ENCODE peak calls at places on chromosomes 3 and 15, in five cellular contexts. One of them, this sample, is unnamed.
A peak's percentile ranks its signal among the peaks of the same experiment; 100 is the strongest.

GRCh38 chr15:50166216-50166615 is 15.8 kb upstream of the SLC27A2 start:
- DNase-seq in cardiac fibroblast: peak; percentile 67
- DNase-seq in HFF-Myc: no peak
- DNase-seq in upper lobe of right lung: no peak
- DNase-seq in ovary: no peak
- DNase-seq in this sample: peak; percentile 27

GRCh38 chr15:56917652-56918045 is 795 bp upstream of the TCF12 start:
- DNase-seq in upper lobe of right lung: no peak
- DNase-seq in ovary: no peak
- DNase-seq in cardiac fibroblast: no peak
- DNase-seq in HFF-Myc: no peak
- DNase-seq in this sample: no peak

GRCh38 chr15:60375255-60375809 is 22.5 kb downstream of the ANXA2 start:
- DNase-seq in HFF-Myc: no peak
- DNase-seq in upper lobe of right lung: no peak
- DNase-seq in ovary: no peak
- DNase-seq in cardiac fibroblast: no peak
- DNase-seq in this sample: no peak

GRCh38 chr15:70528270-70528706 is 235.1 kb downstream of the UACA start:
- DNase-seq in cardiac fibroblast: peak; percentile 74
- DNase-seq in upper lobe of right lung: no peak
- DNase-seq in HFF-Myc: no peak
- DNase-seq in ovary: no peak
- DNase-seq in this sample: no peak

GRCh38 chr15:88191806-88192165 is 64.8 kb downstream of the NTRK3 start:
- DNase-seq in ovary: no peak
- DNase-seq in upper lobe of right lung: no peak
- DNase-seq in HFF-Myc: no peak
- DNase-seq in cardiac fibroblast: no peak
- DNase-seq in this sample: no peak

GRCh38 chr3:112930771-112931170 is 44.1 kb downstream of the CD200R1 start:
- DNase-seq in cardiac fibroblast: no peak
- DNase-seq in ovary: no peak
- DNase-seq in HFF-Myc: no peak
- DNase-seq in upper lobe of right lung: no peak
- DNase-seq in this sample: no peak

GRCh38 chr15:51909591-51909990 is 62.0 kb downstream of the LEO1 start:
- DNase-seq in upper lobe of right lung: no peak
- DNase-seq in cardiac fibroblast: no peak
- DNase-seq in HFF-Myc: no peak
- DNase-seq in ovary: no peak
- DNase-seq in this sample: no peak

GRCh38 chr15:74400915-74401757 is 32.6 kb downstream of the SEMA7A start:
- DNase-seq in cardiac fibroblast: no peak
- DNase-seq in HFF-Myc: no peak
- DNase-seq in upper lobe of right lung: no peak
- DNase-seq in ovary: no peak
- DNase-seq in this sample: no peak

GRCh38 chr3:149933858-149934257 is 36.8 kb downstream of the PFN2 start:
- DNase-seq in ovary: no peak
- DNase-seq in upper lobe of right lung: no peak
- DNase-seq in HFF-Myc: no peak
- DNase-seq in cardiac fibroblast: no peak
- DNase-seq in this sample: no peak

GRCh38 chr3:149934524-149934923 is 36.2 kb downstream of the PFN2 start:
- DNase-seq in upper lobe of right lung: no peak
- DNase-seq in HFF-Myc: no peak
- DNase-seq in ovary: no peak
- DNase-seq in cardiac fibroblast: peak; percentile 88
- DNase-seq in this sample: peak; percentile 48

GRCh38 chr3:149933008-149933407 is 37.7 kb downstream of the PFN2 start:
- DNase-seq in ovary: no peak
- DNase-seq in upper lobe of right lung: no peak
- DNase-seq in HFF-Myc: no peak
- DNase-seq in cardiac fibroblast: no peak
- DNase-seq in this sample: no peak

GRCh38 chr3:149941186-149941585 is 29.5 kb downstream of the PFN2 start:
- DNase-seq in cardiac fibroblast: no peak
- DNase-seq in upper lobe of right lung: no peak
- DNase-seq in ovary: no peak
- DNase-seq in HFF-Myc: no peak
- DNase-seq in this sample: no peak

DNA sequence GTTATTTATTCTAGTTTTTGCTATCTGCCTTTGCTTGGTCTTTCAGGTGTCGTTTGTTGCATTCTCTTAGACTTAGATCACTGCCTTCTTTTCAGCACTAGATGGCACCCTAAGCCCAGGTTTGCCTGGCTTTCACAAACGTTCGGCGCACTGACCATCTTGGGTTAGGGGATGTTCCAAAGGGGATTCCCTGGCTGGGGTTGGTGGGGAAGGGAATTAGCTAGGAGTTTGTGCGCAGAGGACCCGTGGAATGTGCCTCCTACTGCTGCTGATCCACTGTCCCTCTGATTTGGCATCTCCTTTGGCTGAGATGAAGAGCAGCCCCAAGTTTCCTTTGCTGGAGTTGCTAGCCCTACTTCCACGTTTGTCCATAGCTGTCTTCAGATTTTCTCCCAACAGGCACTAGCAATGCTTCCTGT is 33.9 kb downstream of the PFN2 start:
- DNase-seq in cardiac fibroblast: peak; percentile 73
- DNase-seq in ovary: no peak
- DNase-seq in HFF-Myc: peak; percentile 22
- DNase-seq in upper lobe of right lung: no peak
- DNase-seq in this sample: peak; percentile 18
- TF ChIP-seq CTCF in cardiac fibroblast: peak; percentile 79
- TF ChIP-seq CTCF in ovary: no peak
- TF ChIP-seq CTCF in HFF-Myc: peak; percentile 84
- TF ChIP-seq CTCF in upper lobe of right lung: peak; percentile 69
- TF ChIP-seq CTCF in this sample: peak; percentile 80

GRCh38 chr3:136862953-136863352 is 945 bp downstream of the NCK1 start:
- DNase-seq in ovary: no peak
- DNase-seq in HFF-Myc: no peak
- DNase-seq in upper lobe of right lung: no peak
- DNase-seq in cardiac fibroblast: no peak
- DNase-seq in this sample: no peak

GRCh38 chr3:136858381-136858780 is 3.6 kb upstream of the NCK1 start:
- DNase-seq in cardiac fibroblast: no peak
- DNase-seq in HFF-Myc: no peak
- DNase-seq in ovary: no peak
- DNase-seq in upper lobe of right lung: no peak
- DNase-seq in this sample: no peak

GRCh38 chr3:136862611-136862951 is 573 bp downstream of the NCK1 start:
- DNase-seq in ovary: peak; percentile 75
- DNase-seq in cardiac fibroblast: peak; percentile 67
- DNase-seq in upper lobe of right lung: peak; percentile 86
- DNase-seq in HFF-Myc: no peak
- DNase-seq in this sample: no peak

GRCh38 chr3:136860541-136860940 is 1.5 kb upstream of the NCK1 start:
- DNase-seq in ovary: no peak
- DNase-seq in upper lobe of right lung: no peak
- DNase-seq in cardiac fibroblast: no peak
- DNase-seq in HFF-Myc: no peak
- DNase-seq in this sample: no peak

GRCh38 chr3:136861890-136862610 is at the start of gene NCK1:
- DNase-seq in ovary: peak; percentile 95
- DNase-seq in cardiac fibroblast: peak; percentile 99
- DNase-seq in upper lobe of right lung: peak; percentile 100
- DNase-seq in HFF-Myc: peak; percentile 91
- DNase-seq in this sample: peak; percentile 95
- TF ChIP-seq CTCF in ovary: peak; percentile 33
- TF ChIP-seq CTCF in cardiac fibroblast: peak; percentile 13
- TF ChIP-seq CTCF in upper lobe of right lung: peak; percentile 25
- TF ChIP-seq CTCF in HFF-Myc: no peak
- TF ChIP-seq CTCF in this sample: no peak

GRCh38 chr3:124850633-124851032 is 36.5 kb downstream of the ITGB5 start:
- DNase-seq in HFF-Myc: no peak
- DNase-seq in cardiac fibroblast: peak; percentile 59
- DNase-seq in ovary: no peak
- DNase-seq in upper lobe of right lung: no peak
- DNase-seq in this sample: no peak
- TF ChIP-seq CTCF in HFF-Myc: no peak
- TF ChIP-seq CTCF in cardiac fibroblast: peak; percentile 23
- TF ChIP-seq CTCF in ovary: no peak
- TF ChIP-seq CTCF in upper lobe of right lung: no peak
- TF ChIP-seq CTCF in this sample: peak; percentile 16

DNA sequence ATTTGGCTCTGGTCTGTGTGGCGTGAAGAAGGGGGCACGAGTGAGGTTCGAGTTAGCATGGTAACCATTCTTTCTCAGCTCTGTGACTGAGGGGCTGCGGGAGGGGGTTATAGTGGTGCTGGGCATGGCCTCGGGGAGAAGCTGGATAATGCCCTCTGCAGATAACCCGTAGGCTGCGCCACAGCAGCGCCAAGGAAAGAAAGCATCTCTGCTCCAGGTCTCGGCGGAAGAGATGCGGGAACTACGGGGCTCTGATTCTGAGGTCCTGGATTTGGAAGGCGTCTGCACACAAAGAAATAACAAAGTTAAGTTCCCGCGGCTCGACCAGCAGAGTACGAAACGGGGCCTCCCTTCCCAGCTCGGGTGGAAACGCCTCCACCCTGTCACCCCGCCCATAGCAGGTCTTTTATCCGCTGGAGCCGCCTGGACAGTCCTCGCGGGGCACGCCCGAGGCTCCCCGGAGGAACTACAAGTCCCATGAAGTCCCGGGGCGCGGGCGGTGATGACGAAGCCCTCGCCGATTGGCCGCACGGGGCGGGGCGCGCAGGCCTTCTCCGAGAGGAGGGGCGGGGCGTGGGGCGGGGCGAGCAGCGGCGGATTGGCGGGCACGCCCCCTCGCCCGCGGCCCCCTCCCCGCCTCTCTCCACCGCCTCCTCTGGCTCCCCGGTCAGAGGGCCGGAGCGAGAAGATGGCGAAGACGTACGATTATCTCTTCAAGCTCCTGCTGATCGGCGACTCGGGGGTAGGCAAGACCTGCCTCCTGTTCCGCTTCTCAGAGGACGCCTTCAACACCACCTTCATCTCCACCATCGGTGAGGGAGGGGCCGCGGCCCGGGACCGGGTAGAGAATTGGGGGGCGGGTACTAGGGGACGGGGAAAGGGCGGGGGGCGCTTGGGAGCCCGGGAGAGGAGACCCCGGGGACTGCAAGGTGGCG is at the start of gene RAB8B:
- DNase-seq in HFF-Myc: peak; percentile 79
- DNase-seq in upper lobe of right lung: peak; percentile 99
- DNase-seq in cardiac fibroblast: peak; percentile 98
- DNase-seq in ovary: peak; percentile 99
- DNase-seq in this sample: peak; percentile 91
- TF ChIP-seq CTCF in HFF-Myc: no peak
- TF ChIP-seq CTCF in upper lobe of right lung: no peak
- TF ChIP-seq CTCF in cardiac fibroblast: no peak
- TF ChIP-seq CTCF in ovary: no peak
- TF ChIP-seq CTCF in this sample: no peak

DNA sequence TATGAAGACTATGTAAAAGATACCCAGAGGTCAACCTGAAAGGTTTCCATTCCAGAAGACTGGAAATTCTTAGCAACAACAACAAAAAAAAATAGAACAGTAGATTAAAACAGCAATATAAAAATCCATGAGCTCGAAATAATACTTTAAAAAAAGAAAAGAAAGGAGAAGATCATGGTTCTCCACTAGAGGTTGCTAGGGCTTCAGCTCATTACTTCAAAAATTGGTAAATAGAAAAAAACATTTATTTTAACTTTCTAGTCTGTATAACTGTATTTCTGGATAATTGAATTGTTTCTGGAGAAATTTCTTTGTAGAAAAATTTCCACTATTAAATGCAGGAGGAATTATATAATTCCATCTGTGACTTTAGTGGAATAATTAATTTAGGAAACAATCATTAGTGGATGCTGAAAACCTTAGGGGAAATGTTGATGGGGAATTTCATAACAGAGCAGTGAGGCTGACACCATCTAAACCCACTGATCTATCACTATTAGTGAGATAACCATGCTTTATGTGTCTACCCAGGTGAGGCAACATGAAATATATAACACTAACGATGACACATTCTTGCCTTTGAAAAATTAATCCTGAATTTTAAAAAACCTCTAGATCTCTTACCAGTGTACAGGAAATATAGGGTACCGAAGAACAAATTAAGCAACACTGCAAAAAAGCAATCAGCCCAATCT is 62.5 kb upstream of the SNRK start:
- DNase-seq in upper lobe of right lung: no peak
- DNase-seq in ovary: no peak
- DNase-seq in HFF-Myc: no peak
- DNase-seq in cardiac fibroblast: peak; percentile 52
- DNase-seq in this sample: no peak
- TF ChIP-seq CTCF in upper lobe of right lung: peak; percentile 43
- TF ChIP-seq CTCF in ovary: no peak
- TF ChIP-seq CTCF in HFF-Myc: peak; percentile 19
- TF ChIP-seq CTCF in cardiac fibroblast: peak; percentile 51
- TF ChIP-seq CTCF in this sample: peak; percentile 40

DNA sequence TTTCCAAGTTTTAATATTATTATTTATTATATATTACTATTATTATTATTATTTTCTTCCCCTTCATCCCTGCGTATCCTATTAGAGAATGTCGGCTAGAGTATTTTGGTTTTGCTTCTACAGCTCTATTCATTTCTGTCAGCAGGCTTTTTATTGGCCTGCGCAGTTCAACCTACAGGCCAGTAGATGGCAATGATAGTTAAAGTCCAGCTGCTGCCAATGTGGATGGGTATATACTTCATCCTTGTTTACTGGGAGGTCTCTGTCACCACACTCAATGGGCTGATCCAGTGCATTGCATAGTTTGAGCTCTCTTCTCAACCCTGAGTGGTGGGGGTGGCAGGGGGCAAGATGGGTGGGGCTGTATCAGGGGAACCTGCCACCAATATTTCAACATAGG is 799.8 kb downstream of the NSUN3 start:
- DNase-seq in HFF-Myc: no peak
- DNase-seq in cardiac fibroblast: peak; percentile 13
- DNase-seq in upper lobe of right lung: no peak
- DNase-seq in ovary: no peak
- DNase-seq in this sample: no peak
- TF ChIP-seq CTCF in HFF-Myc: peak; percentile 39
- TF ChIP-seq CTCF in cardiac fibroblast: peak; percentile 74
- TF ChIP-seq CTCF in upper lobe of right lung: peak; percentile 53
- TF ChIP-seq CTCF in ovary: no peak
- TF ChIP-seq CTCF in this sample: peak; percentile 8

DNA sequence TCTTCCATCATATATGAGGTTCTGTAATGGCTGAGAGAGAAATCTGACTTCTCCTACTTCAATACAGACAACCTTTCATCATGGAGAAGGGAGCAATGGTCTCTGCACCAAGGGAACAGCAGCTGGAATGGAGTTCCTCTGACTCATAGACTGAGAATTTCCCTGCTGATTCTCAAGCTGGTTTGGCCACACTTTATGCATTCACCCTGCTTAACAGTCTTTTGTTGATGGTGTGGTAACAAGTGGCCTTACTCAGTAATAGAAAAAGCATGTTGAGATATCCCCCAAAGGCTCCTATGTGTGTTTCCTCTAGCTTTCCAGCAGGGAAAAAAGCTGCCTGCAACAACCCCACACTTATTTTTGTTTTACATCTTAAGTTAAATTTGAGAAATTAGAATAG is 138.1 kb downstream of the GREM1 start:
- DNase-seq in upper lobe of right lung: no peak
- DNase-seq in ovary: no peak
- DNase-seq in HFF-Myc: peak; percentile 95
- DNase-seq in cardiac fibroblast: peak; percentile 97
- DNase-seq in this sample: peak; percentile 95
- TF ChIP-seq CTCF in upper lobe of right lung: no peak
- TF ChIP-seq CTCF in ovary: no peak
- TF ChIP-seq CTCF in HFF-Myc: no peak
- TF ChIP-seq CTCF in cardiac fibroblast: peak; percentile 27
- TF ChIP-seq CTCF in this sample: no peak